ENCODE peak calls at places on chromosomes 6 and 20, in five cellular contexts. V is kidney, J is fibroblast of lung, F is prostate gland, M is tibial nerve. Z is an unnamed sample.
A peak's percentile ranks its signal among the peaks of the same experiment; 100 is the strongest.

GRCh38 chr6:148193063-148193680 is 149.5 kb upstream of the SASH1 start:
- DNase-seq in V (no peak), J (no peak), F (peak; percentile 7), M (no peak), Z (no peak)

GRCh38 chr20:58668901-58669286 is 17.8 kb downstream of the STX16 start:
- DNase-seq in V (no peak), J (no peak), F (no peak), M (no peak), Z (no peak)

GRCh38 chr6:34709386-34709785 is 12.8 kb upstream of the ILRUN start:
- DNase-seq in V (peak; percentile 80), J (peak; percentile 92), F (peak; percentile 40), M (no peak), Z (no peak)

GRCh38 chr6:70131528-70131927 is 171.4 kb downstream of the COL9A1 start:
- DNase-seq in V (no peak), J (peak; percentile 33), F (no peak), M (no peak), Z (no peak)

GRCh38 chr6:140174509-140174908 is 800.1 kb upstream of the CITED2 start:
- DNase-seq in V (no peak), J (peak; percentile 95), F (no peak), M (no peak), Z (no peak)

GRCh38 chr6:67916389-67916788 is 718.7 kb upstream of the ADGRB3 start:
- DNase-seq in V (no peak), J (peak; percentile 84), F (no peak), M (no peak), Z (no peak)

GRCh38 chr6:133918208-133918930 is 29.5 kb downstream of the TCF21 start:
- DNase-seq in V (no peak), J (no peak), F (no peak), M (no peak), Z (no peak)

GRCh38 chr6:22320750-22321149 is 23.9 kb upstream of the PRL start:
- DNase-seq in V (no peak), J (peak; percentile 73), F (no peak), M (no peak), Z (no peak)

GRCh38 chr6:145887969-145888368 is 73.4 kb upstream of the FBXO30 start:
- DNase-seq in V (no peak), J (peak; percentile 36), F (peak; percentile 4), M (no peak), Z (no peak)

GRCh38 chr20:38651562-38651961 is 50.0 kb downstream of the ARHGAP40 start:
- DNase-seq in V (no peak), J (no peak), F (no peak), M (no peak), Z (no peak)
- H3K9me3 ChIP-seq in V (no peaks in the 10 kb centered on the region), J (no peaks in the 10 kb centered on the region), F (no peaks in the 10 kb centered on the region), M (no peaks in the 10 kb centered on the region), Z (no peaks in the 10 kb centered on the region)

GRCh38 chr6:40020166-40020565 is 85.9 kb upstream of the MOCS1 start:
- DNase-seq in V (no peak), J (no peak), F (no peak), M (no peak), Z (no peak)

GRCh38 chr6:40022867-40023266 is 88.6 kb upstream of the MOCS1 start:
- DNase-seq in V (no peak), J (no peak), F (no peak), M (no peak), Z (no peak)
- H3K9me3 ChIP-seq in V (no peaks in the 10 kb centered on the region), J (no peaks in the 10 kb centered on the region), F (no peaks in the 10 kb centered on the region), M (peaks cover 23% of the 10 kb centered on the region), Z (peaks cover 3% of the 10 kb centered on the region)

GRCh38 chr6:137161975-137162374 is 11.5 kb downstream of the IL22RA2 start:
- DNase-seq in V (no peak), J (no peak), F (no peak), M (no peak), Z (no peak)
- H3K9me3 ChIP-seq in V (no peaks in the 10 kb centered on the region), J (no peaks in the 10 kb centered on the region), F (no peaks in the 10 kb centered on the region), M (no peaks in the 10 kb centered on the region), Z (no peaks in the 10 kb centered on the region)

DNA sequence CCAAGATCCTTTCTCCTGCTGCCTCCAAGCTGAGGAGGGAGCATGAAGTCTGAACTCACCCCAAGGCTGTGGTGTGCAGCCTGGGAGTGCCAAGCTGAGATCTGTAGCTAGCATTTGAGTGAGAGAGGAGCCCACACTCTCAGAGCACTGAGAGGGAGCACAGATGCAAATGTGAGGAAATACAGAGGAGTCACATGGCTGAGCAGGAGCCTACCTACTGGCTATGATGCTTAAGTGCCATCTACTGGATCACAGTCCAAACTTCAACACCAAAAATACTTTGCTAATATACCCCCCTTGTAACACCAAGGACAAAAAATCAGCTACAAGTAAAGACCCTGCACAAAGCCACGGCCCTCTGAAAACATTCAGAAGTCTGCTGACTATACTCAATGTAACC is 94.4 kb upstream of the IMPG1 start:
- DNase-seq in V (no peak), J (no peak), F (no peak), M (no peak), Z (no peak)
- H3K9me3 ChIP-seq in V (no peaks in the 10 kb centered on the region), J (no peaks in the 10 kb centered on the region), F (no peaks in the 10 kb centered on the region), M (peaks cover 22% of the 10 kb centered on the region), Z (no peaks in the 10 kb centered on the region)

DNA sequence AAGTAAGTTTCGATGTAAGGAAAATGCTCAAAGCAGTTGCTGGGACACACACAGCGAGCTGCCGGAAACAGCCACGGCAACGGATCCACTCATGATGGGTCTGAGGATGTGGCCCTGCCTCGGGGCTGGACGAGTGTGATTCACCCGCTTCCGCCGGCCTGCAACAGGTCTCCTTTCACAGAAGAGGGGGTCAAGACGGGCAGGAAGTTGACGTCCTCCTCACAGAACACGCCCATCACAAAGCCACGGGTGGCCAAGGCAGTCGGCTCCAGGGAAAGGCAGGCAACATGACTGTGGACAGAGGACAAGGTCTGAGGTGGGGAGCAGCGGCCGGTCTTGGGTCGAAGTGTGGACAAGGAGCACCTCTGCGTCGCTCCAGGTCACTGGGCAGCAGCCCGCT is 29.9 kb upstream of the SMOC2 start:
- DNase-seq in V (peak; percentile 66), J (no peak), F (no peak), M (no peak), Z (no peak)
- H3K9me3 ChIP-seq in V (no peaks in the 10 kb centered on the region), J (no peaks in the 10 kb centered on the region), F (no peaks in the 10 kb centered on the region), M (no peaks in the 10 kb centered on the region), Z (no peaks in the 10 kb centered on the region)

DNA sequence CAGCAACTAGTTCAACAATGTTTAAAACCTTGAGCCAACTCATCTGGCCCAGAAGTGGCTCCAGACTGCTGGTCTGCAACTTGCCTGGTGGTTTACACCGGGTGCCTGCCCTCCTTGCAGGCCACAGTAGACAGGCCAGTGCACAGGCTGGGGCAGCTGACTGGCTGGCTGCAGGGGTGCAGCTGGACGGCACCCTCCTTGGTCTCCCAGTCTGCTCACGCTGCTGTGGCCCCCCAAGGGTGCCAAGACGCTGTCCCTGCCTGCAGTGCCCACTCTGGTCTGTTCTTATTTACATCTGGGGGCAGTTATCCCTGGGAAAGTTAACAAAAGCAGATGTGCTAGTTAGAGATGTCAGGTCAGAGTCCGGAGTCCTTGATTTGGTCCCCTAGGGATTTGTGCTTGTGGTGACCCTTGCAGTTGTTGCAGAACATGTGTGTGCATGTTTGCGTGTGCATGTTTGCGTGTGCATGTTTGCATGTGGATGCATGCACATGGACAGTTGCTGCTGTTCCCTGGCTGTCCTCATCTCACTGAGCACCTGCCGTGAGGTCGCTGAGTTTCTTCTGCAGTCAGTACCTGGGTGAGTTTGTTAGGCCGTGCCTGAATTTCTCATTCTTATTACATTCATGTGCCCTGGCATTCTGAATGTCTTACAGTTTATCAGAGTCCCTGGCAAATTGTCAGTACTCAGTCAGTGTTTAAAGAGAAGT is 48.2 kb upstream of the IRF4 start:
- DNase-seq in V (no peak), J (no peak), F (no peak), M (no peak), Z (no peak)
- H3K9me3 ChIP-seq in V (no peaks in the 10 kb centered on the region), J (no peaks in the 10 kb centered on the region), F (no peaks in the 10 kb centered on the region), M (no peaks in the 10 kb centered on the region), Z (no peaks in the 10 kb centered on the region)

GRCh38 chr6:159305159-159305558 is 136.0 kb downstream of the FNDC1 start:
- DNase-seq in V (no peak), J (no peak), F (no peak), M (no peak), Z (no peak)
- H3K9me3 ChIP-seq in V (no peaks in the 10 kb centered on the region), J (no peaks in the 10 kb centered on the region), F (no peaks in the 10 kb centered on the region), M (no peaks in the 10 kb centered on the region), Z (no peaks in the 10 kb centered on the region)

DNA sequence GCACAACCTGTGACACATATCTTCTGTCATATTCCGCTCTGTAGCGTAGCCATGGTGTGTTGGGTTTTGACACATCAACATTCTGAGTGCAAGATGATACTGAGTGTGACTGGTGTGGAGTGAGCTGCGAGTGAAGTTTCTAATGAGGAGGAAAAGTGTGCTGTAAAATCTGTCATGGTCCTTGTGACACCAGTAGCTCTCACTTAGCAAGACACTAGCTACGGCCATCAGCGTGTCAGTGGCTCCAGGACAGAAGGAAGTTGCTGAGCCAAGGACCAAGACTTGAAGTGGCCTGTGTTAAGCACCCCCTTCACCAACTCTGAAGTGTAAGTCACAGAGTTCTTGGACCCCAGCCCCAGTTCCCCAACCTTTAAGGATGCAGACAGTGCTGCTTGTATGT is 72.1 kb downstream of the TSHZ2 start:
- DNase-seq in V (no peak), J (no peak), F (no peak), M (no peak), Z (no peak)
- H3K9me3 ChIP-seq in V (no peaks in the 10 kb centered on the region), J (no peaks in the 10 kb centered on the region), F (no peaks in the 10 kb centered on the region), M (peaks cover 15% of the 10 kb centered on the region), Z (no peaks in the 10 kb centered on the region)

GRCh38 chr6:25259756-25260155 is 19.4 kb upstream of the CARMIL1 start:
- DNase-seq in V (no peak), J (no peak), F (no peak), M (no peak), Z (no peak)
- H3K9me3 ChIP-seq in V (no peaks in the 10 kb centered on the region), J (no peaks in the 10 kb centered on the region), F (no peaks in the 10 kb centered on the region), M (no peaks in the 10 kb centered on the region), Z (no peaks in the 10 kb centered on the region)

GRCh38 chr6:162140453-162140852 is 587.1 kb downstream of the PRKN start:
- DNase-seq in V (no peak), J (no peak), F (no peak), M (no peak), Z (no peak)
- H3K9me3 ChIP-seq in V (peaks cover 4% of the 10 kb centered on the region), J (no peaks in the 10 kb centered on the region), F (no peaks in the 10 kb centered on the region), M (peaks cover 17% of the 10 kb centered on the region), Z (no peaks in the 10 kb centered on the region)